ENCODE peak calls at places on chromosomes 3 and 15, in four cellular contexts. I is K562, F is GM23248, R is HCT116. X is an unnamed sample.

GRCh38 chr3:32198011-32198410 is 40.5 kb upstream of the CMTM8 start:
- DNase-seq in I (no peak), F (no peak), R (no peak), X (no peak)

GRCh38 chr15:101060576-101061551 is 141.7 kb downstream of the LRRK1 start:
- DNase-seq in I (no peak), F (no peak), R (no peak), X (no peak)

GRCh38 chr3:52447512-52448355 is 2.8 kb upstream of the SEMA3G start:
- DNase-seq in I (no peak), F (no peak), R (no peak), X (no peak)

GRCh38 chr3:125168711-125169410 is 43.7 kb downstream of the SLC12A8 start:
- DNase-seq in I (no peak), F (no peak), R (no peak), X (no peak)

GRCh38 chr15:49163678-49164077 is 6.4 kb upstream of the GALK2 start:
- DNase-seq in I (no peak), F (peak; percentile 26), R (no peak), X (peak; percentile 83)

GRCh38 chr15:81752149-81752942 is 293.5 kb downstream of the MEX3B start:
- DNase-seq in I (no peak), F (peak; percentile 27), R (no peak), X (peak; percentile 11)

GRCh38 chr3:42649783-42650182 is 3.7 kb upstream of the ZBTB47 start:
- DNase-seq in I (no peak), F (no peak), R (no peak), X (no peak)

GRCh38 chr3:63519426-63519825 is 133.0 kb upstream of the SNTN start:
- DNase-seq in I (no peak), F (peak; percentile 48), R (no peak), X (no peak)

GRCh38 chr3:195100903-195101591 is 169.9 kb downstream of the XXYLT1 start:
- DNase-seq in I (no peak), F (peak; percentile 38), R (no peak), X (no peak)

GRCh38 chr3:163983948-163984347 is 1094.3 kb downstream of the SI start:
- DNase-seq in I (no peak), F (no peak), R (no peak), X (no peak)

GRCh38 chr3:30273304-30274072 is 332.9 kb upstream of the TGFBR2 start:
- DNase-seq in I (no peak), F (peak; percentile 41), R (no peak), X (no peak)

GRCh38 chr3:30688776-30689175 is 82.4 kb downstream of the TGFBR2 start:
- DNase-seq in I (no peak), F (no peak), R (no peak), X (no peak)

GRCh38 chr15:35168464-35168863 is 83.4 kb upstream of the NANOGP8 start:
- DNase-seq in I (no peak), F (peak; percentile 77), R (no peak), X (peak; percentile 83)

GRCh38 chr3:115834068-115834467 is 210.8 kb downstream of the GAP43 start:
- DNase-seq in I (no peak), F (peak; percentile 88), R (no peak), X (peak; percentile 78)

GRCh38 chr3:113495035-113495434 is 19.9 kb downstream of the SPICE1 start:
- DNase-seq in I (no peak), F (peak; percentile 30), R (peak; percentile 23), X (peak; percentile 78)

GRCh38 chr3:55327131-55327920 is 159.8 kb downstream of the WNT5A start:
- DNase-seq in I (no peak), F (peak; percentile 79), R (no peak), X (no peak)

GRCh38 chr3:150404023-150404422 is 4.1 kb upstream of the TSC22D2 start:
- DNase-seq in I (no peak), F (no peak), R (no peak), X (peak; percentile 30)

GRCh38 chr15:71273731-71274447 is 158.6 kb downstream of the THSD4 start:
- DNase-seq in I (no peak), F (peak; percentile 16), R (no peak), X (no peak)

GRCh38 chr3:42996633-42997075 is 17.5 kb downstream of the GASK1A start:
- DNase-seq in I (no peak), F (no peak), R (no peak), X (no peak)

GRCh38 chr15:90603893-90604292 is 74.2 kb downstream of the CRTC3 start:
- DNase-seq in I (no peak), F (peak; percentile 59), R (no peak), X (peak; percentile 38)

GRCh38 chr3:39505866-39506738 is 38.6 kb downstream of the MOBP start:
- DNase-seq in I (no peak), F (no peak), R (no peak), X (no peak)

GRCh38 chr15:31303434-31304073 is 23.1 kb upstream of the KLF13 start:
- DNase-seq in I (peak; percentile 60), F (peak; percentile 42), R (no peak), X (no peak)

GRCh38 chr15:67731112-67731761 is 94.1 kb upstream of the SKOR1 start:
- DNase-seq in I (no peak), F (no peak), R (no peak), X (no peak)

GRCh38 chr3:38276081-38276916 is 5.8 kb upstream of the SLC22A14 start:
- DNase-seq in I (no peak), F (no peak), R (no peak), X (no peak)

GRCh38 chr15:85620321-85621044 is 174.2 kb downstream of the KLHL25 start:
- DNase-seq in I (no peak), F (peak; percentile 91), R (no peak), X (no peak)

GRCh38 chr3:101829066-101829830 is 20.1 kb upstream of the NFKBIZ start:
- DNase-seq in I (no peak), F (peak; percentile 82), R (no peak), X (no peak)

GRCh38 chr3:143450656-143451055 is 331.1 kb downstream of the CHST2 start:
- DNase-seq in I (no peak), F (no peak), R (no peak), X (no peak)

GRCh38 chr3:139444446-139444845 is 31.9 kb downstream of the RBP2 start:
- DNase-seq in I (no peak), F (no peak), R (no peak), X (no peak)

GRCh38 chr3:167940241-167940640 is 155.5 kb downstream of the GOLIM4 start:
- DNase-seq in I (no peak), F (peak; percentile 8), R (no peak), X (no peak)

GRCh38 chr3:39065197-39065596 is 13.4 kb downstream of the WDR48 start:
- DNase-seq in I (peak; percentile 71), F (peak; percentile 78), R (peak; percentile 12), X (peak; percentile 47)

GRCh38 chr3:9750556-9751411 is 1.0 kb downstream of the OGG1 start:
- DNase-seq in I (peak; percentile 50), F (peak; percentile 64), R (no peak), X (peak; percentile 51)

GRCh38 chr3:63609834-63610233 is 42.6 kb upstream of the SNTN start:
- DNase-seq in I (no peak), F (no peak), R (no peak), X (no peak)

DNA sequence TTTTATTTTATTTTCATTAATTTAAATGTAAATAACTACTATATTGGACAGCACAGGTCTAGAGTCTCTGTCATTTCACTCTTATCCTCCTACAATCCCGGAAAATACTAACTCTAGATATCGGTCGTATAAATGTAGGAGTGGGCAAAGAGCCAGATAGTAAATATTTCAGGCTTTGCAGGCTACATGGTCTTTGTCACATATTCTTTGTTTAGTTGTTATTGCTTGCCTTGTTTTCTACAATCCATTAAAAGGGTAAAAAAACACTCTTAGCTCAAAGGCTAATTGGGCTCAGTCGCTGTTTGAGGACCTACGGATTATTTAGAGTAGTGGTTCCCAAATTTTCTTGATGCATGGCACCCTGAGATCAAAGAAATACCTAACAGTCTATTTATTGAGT is 1.7 kb downstream of the KNL1 start:
- DNase-seq in I (no peak), F (no peak), R (no peak), X (peak; percentile 40)
- H3K4me3 ChIP-seq in I (no peak overlapping the region), F (peak overlapping the region; percentile 93), R (no peak overlapping the region), X (peak overlapping the region; percentile 98)

GRCh38 chr3:78969483-78969882 is 798.3 kb downstream of the ROBO1 start:
- DNase-seq in I (no peak), F (peak; percentile 92), R (no peak), X (no peak)

GRCh38 chr3:78970656-78971055 is 797.1 kb downstream of the ROBO1 start:
- DNase-seq in I (no peak), F (peak; percentile 37), R (no peak), X (no peak)

GRCh38 chr3:78976200-78976599 is 791.6 kb downstream of the ROBO1 start:
- DNase-seq in I (no peak), F (no peak), R (no peak), X (no peak)

GRCh38 chr3:78974181-78974770 is 793.5 kb downstream of the ROBO1 start:
- DNase-seq in I (no peak), F (peak; percentile 72), R (no peak), X (no peak)

DNA sequence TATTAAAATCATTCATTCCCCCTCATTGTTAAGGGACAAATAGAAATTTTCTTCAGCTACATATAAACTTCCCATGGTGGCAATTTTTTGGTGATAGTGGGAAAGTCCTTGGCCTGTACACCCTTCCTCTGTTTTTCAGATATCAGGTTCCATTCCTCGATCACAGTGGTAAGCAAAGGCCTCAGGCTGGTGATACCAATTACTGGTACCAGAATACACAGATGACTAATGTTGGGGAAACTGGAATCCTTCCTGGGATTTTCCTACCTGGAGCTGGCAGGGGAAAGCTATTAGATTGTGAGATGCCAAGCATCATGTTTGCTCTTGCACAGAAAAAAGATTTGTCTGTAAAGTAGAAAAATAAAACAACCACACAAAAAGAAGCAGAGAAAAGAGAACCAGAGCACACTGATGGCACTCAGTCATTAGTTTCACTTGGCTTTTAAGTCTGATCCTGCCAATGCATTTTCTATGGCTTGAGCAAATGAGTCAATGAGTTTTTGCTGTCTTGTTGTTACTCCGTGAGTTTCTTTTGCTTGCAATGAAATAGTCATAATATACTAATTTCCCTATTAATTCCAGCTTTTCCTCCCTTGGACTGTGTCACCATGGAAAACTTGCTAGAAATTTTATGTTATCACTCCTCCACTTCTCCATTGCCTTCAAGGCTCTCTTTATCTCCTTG is 795.0 kb downstream of the ROBO1 start:
- DNase-seq in I (no peak), F (no peak), R (no peak), X (peak; percentile 67)
- H3K4me1 ChIP-seq in I (no peaks in the 10 kb centered on the region), F (peaks cover 58% of the 10 kb centered on the region), R (no peaks in the 10 kb centered on the region), X (peaks cover 8% of the 10 kb centered on the region)

GRCh38 chr3:43998374-43998840 is 243.3 kb upstream of the TOPAZ1 start:
- DNase-seq in I (no peak), F (peak; percentile 36), R (no peak), X (no peak)
- TF ChIP-seq EZH2 in I (no peak), F (peak; percentile 58), R (no peak), X (no peak)

DNA sequence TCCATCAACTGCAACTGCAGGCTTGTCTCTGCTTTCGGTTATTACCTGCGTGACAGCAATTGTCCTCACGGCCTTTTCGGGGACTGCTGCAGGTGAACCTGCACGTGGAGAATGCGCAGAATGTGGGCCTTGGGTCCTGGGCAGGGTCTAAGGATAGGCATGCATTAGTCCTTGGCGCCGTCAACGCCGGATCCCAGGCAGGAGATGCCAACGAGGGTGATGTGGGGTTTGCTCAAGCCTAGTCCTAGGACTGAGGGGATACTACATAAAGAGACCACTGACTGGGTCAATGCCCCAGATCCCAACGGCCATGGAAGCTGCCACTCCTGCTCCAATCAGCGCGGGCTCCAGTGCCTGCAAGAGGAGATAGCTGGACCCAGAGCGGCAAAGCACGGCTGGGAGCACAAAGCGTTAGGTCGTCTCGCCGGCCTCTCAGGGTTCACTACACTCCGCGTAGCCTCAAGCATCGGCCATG is 448 bp upstream of the RBM15B start:
- DNase-seq in I (no peak), F (no peak), R (no peak), X (no peak)
- H3K4me3 ChIP-seq in I (peak overlapping the region; percentile 24), F (peak overlapping the region; percentile 43), R (peak overlapping the region; percentile 59), X (peak overlapping the region; percentile 73)

X was measured in PC-3.